ENCODE peak calls at places on chromosomes 11 and 22, in ten cellular contexts. Q is endodermal cell, D is suprapubic skin, L is body of pancreas, U is H9, V is tibial artery, M is tibial nerve, S is HAP-1, I is right lobe of liver, T is left ventricle myocardium inferior. Z is an unnamed sample. For H3K4me1, the result is how much of the 10 kb centered on the place peaks cover.

GRCh38 chr11:134101292-134101691 is 32.4 kb downstream of the JAM3 start:
- DNase-seq in Q (no peak), S (no peak), V (no peak), T (no peak), D (no peak), U (no peak), L (no peak), M (no peak), I (no peak), Z (no peak)

GRCh38 chr11:64856382-64857227 is 12.2 kb upstream of the CDC42BPG start:
- DNase-seq in D (no peak), M (no peak), Q (no peak), I (peak), T (no peak), L (no peak), V (peak), S (no peak), U (no peak), Z (no peak)

GRCh38 chr22:42905217-42905616 is 48.1 kb upstream of the ARFGAP3 start:
- DNase-seq in Q (no peak), I (peak), S (no peak), U (no peak), V (no peak), L (peak), D (no peak), T (peak), M (no peak), Z (no peak)

GRCh38 chr22:30304495-30305244 is 15.4 kb upstream of the CASTOR1 start:
- DNase-seq in D (no peak), Q (no peak), S (no peak), L (peak), T (no peak), M (no peak), I (no peak), V (no peak), U (no peak), Z (no peak)

GRCh38 chr11:117191680-117192400 is 7.3 kb upstream of the TAGLN start:
- DNase-seq in M (no peak), L (no peak), T (no peak), U (no peak), D (no peak), V (peak), S (no peak), Q (peak), I (no peak), Z (no peak)

GRCh38 chr22:23537421-23537820 is 42.7 kb downstream of the IGLL1 start:
- DNase-seq in I (no peak), Q (peak), M (no peak), D (peak), S (no peak), L (no peak), T (no peak), U (peak), V (no peak), Z (no peak)

GRCh38 chr11:6251120-6251733 is 8.4 kb upstream of the CCKBR start:
- DNase-seq in L (peak), V (peak), U (peak), T (peak), S (peak), D (no peak), I (peak), Q (peak), M (peak), Z (peak)

GRCh38 chr11:73326929-73327811 is 19.1 kb downstream of the ARHGEF17 start:
- DNase-seq in T (no peak), D (no peak), U (no peak), L (peak), Q (no peak), S (no peak), M (no peak), V (no peak), I (no peak), Z (no peak)

GRCh38 chr11:134328433-134328832 is 3.4 kb upstream of the GLB1L2 start:
- DNase-seq in U (no peak), S (no peak), T (no peak), V (no peak), M (no peak), Q (no peak), I (no peak), D (no peak), L (no peak), Z (no peak)

GRCh38 chr11:33949201-33949913 is 57.5 kb upstream of the LMO2 start:
- DNase-seq in S (no peak), T (no peak), L (no peak), U (no peak), M (no peak), Q (no peak), I (no peak), D (no peak), V (no peak), Z (no peak)

GRCh38 chr11:13940611-13941256 is 21.8 kb upstream of the SPON1 start:
- DNase-seq in T (no peak), U (no peak), Q (no peak), D (no peak), I (no peak), L (no peak), V (no peak), S (no peak), M (no peak), Z (no peak)

GRCh38 chr11:63478896-63479295 is 12.1 kb downstream of the PLAAT5 start:
- DNase-seq in U (peak), T (no peak), V (peak), I (no peak), M (no peak), Q (peak), D (no peak), S (peak), L (peak), Z (no peak)

GRCh38 chr22:30830907-30831306 is 136.2 kb downstream of the OSBP2 start:
- DNase-seq in U (no peak), L (peak), M (no peak), I (no peak), T (no peak), S (no peak), Q (peak), D (peak), V (no peak), Z (no peak)

GRCh38 chr11:61567286-61568061 is 13.4 kb downstream of the SYT7 start:
- DNase-seq in M (peak), U (peak), D (peak), I (peak), S (peak), V (peak), T (peak), L (peak), Q (peak), Z (peak)

GRCh38 chr11:118914178-118914918 is 11.4 kb downstream of the BCL9L start:
- DNase-seq in D (no peak), S (no peak), T (peak), U (peak), M (no peak), I (peak), V (no peak), L (peak), Q (peak), Z (no peak)

GRCh38 chr11:57977709-57978108 is 46.0 kb upstream of the OR9Q1 start:
- DNase-seq in U (no peak), V (no peak), D (no peak), M (no peak), L (peak), T (no peak), S (no peak), I (no peak), Q (peak), Z (no peak)

GRCh38 chr22:28034760-28035401 is 115.8 kb upstream of the PITPNB start:
- DNase-seq in L (peak), T (peak), U (no peak), V (peak), I (peak), S (no peak), D (peak), Q (peak), M (peak), Z (no peak)

GRCh38 chr11:110065189-110065588 is 28.0 kb upstream of the ZC3H12C start:
- DNase-seq in Q (no peak), T (no peak), M (no peak), I (no peak), U (no peak), L (no peak), D (no peak), S (no peak), V (no peak), Z (no peak)

GRCh38 chr11:46529086-46529905 is 64.5 kb downstream of the AMBRA1 start:
- DNase-seq in I (peak), S (no peak), M (peak), Q (peak), T (peak), V (peak), U (peak), L (peak), D (peak), Z (peak)

GRCh38 chr11:9046376-9046775 is 42.6 kb upstream of the NRIP3 start:
- DNase-seq in V (no peak), M (no peak), U (no peak), T (no peak), I (no peak), Q (no peak), D (no peak), S (no peak), L (no peak), Z (no peak)

DNA sequence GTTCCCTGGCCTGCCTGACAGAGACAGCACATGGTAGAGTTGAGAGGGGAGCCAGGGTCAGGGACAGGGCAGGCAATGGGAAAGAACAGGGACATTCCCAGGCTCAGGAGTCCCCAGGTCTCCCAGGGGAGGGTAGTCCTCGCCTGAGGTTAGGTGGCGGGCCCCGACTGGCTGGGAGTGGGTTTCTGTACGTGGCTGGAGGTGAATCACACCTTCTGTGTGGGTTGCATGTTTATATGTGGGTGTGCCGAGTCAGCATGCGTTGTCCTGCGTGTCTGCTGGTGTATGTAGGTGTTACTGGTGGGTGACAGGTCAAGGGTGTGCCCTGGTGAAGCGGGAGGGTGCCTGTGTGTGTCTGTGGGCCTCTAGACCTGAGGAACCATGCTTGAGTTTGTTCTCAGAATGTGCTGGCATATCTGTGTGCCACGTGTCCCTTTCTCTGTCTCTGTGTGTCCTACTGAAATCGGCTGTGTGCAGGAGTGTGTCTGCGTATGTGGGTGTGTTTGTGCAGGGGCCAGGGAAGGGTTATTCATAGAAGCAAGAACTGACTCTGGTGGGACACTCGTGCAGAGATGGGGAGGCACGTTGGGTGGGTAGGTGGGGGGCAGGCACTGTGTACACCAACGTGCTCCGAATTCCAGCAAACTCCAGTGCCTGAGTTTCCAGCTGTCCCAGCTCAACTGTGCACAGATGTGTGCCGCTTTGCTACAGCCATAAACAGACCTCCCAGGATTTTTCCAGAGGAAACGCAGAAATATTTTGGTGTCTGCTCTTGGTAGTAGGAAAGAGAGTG is 23.8 kb upstream of the OAF start:
- DNase-seq in V (no peak), I (peak), D (peak), Q (peak), U (peak), T (no peak), L (peak), S (no peak), M (no peak), Z (no peak)
- H3K4me1 ChIP-seq in V (under half), I (under half), D (half or more), Q (under half), U (under half), T (under half), L (half or more), S (under half), M (under half), Z (under half)

GRCh38 chr11:111836766-111837165 is 34.6 kb downstream of the ALG9 start:
- DNase-seq in M (no peak), V (no peak), T (no peak), D (no peak), Q (no peak), U (no peak), S (no peak), L (no peak), I (no peak), Z (no peak)

GRCh38 chr11:111837366-111837891 is 34.0 kb downstream of the ALG9 start:
- DNase-seq in I (no peak), U (no peak), M (no peak), S (no peak), L (no peak), D (no peak), V (no peak), T (no peak), Q (no peak), Z (no peak)

GRCh38 chr11:111840143-111840542 is 31.2 kb downstream of the ALG9 start:
- DNase-seq in I (no peak), D (no peak), T (no peak), M (no peak), Q (peak), V (no peak), L (no peak), U (no peak), S (no peak), Z (no peak)

GRCh38 chr11:111836162-111836561 is 35.2 kb downstream of the ALG9 start:
- DNase-seq in Q (no peak), U (no peak), T (no peak), D (no peak), M (no peak), I (no peak), V (no peak), L (no peak), S (no peak), Z (no peak)

GRCh38 chr11:111838054-111838453 is 33.3 kb downstream of the ALG9 start:
- DNase-seq in T (no peak), M (no peak), V (no peak), Q (no peak), U (no peak), S (no peak), D (no peak), L (no peak), I (no peak), Z (no peak)
- H3K4me1 ChIP-seq in T (under half), M (under half), V (under half), Q (under half), U (under half), S (under half), D (under half), L (under half), I (under half), Z (under half)

GRCh38 chr11:77424639-77425038 is 49.3 kb downstream of the PAK1 start:
- DNase-seq in V (no peak), D (no peak), T (no peak), L (no peak), M (no peak), I (no peak), U (no peak), Q (no peak), S (no peak), Z (no peak)
- H3K4me1 ChIP-seq in V (under half), D (under half), T (under half), L (under half), M (under half), I (under half), U (under half), Q (under half), S (under half), Z (under half)

DNA sequence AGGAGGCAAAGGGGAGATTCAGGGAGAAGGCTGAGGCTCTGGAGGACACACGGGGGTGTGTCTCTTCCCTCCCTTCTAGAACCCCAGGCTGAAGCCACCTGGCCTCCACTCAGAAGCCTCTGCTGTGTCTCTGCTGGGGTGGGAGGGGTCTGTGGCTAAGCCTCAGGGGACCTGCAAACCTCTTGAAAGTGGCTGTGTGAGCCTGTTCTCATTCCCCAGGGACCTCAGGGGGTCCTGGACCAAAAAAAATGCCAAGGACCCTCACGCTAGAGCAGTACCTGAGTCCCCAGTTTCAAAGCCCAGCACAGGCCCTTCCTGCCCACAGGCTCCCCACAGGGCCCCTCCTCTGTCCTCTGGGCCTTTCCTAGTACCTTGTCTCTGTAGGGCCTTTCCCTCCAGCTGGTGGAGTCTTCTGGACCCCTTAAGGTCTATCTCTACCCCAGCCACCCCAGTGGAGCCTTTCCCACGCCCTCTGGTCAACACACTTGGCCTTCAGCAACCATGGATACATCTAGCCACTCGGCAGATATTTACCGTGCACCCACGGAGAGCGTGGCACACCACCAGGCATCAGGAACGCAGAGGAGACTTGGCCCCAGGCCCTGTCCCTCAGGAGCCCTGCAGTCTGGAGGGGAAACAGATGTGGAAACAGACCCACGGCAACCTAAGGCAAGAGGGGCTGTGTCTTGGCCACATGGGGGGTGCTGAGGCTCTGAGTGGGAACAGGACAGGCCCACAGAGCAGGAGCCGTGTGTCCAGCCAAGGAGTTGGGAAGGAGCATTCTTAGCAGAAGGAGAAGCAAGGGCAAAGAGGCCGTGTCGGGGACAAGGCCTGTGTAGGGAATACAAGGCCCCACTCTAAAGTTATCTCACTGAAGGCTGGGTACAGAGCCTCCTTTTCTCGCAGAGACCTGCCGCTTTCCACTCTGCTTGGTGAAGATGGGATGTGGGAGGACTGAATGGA is 18.5 kb downstream of the PLA2G6 start:
- DNase-seq in D (no peak), S (no peak), U (no peak), M (no peak), I (no peak), V (no peak), Q (no peak), T (no peak), L (no peak), Z (no peak)
- H3K4me1 ChIP-seq in D (under half), S (under half), U (under half), M (under half), I (under half), V (under half), Q (under half), T (under half), L (under half), Z (under half)

GRCh38 chr22:20938272-20938671 is 21.1 kb downstream of the CRKL start:
- DNase-seq in S (no peak), T (no peak), I (no peak), V (no peak), D (no peak), L (no peak), M (no peak), U (no peak), Q (no peak), Z (no peak)
- H3K4me1 ChIP-seq in S (under half), T (half or more), I (under half), V (half or more), D (half or more), L (half or more), M (under half), U (under half), Q (under half), Z (under half)

GRCh38 chr11:12756101-12756500 is 81.9 kb downstream of the TEAD1 start:
- DNase-seq in T (no peak), U (no peak), L (no peak), M (no peak), V (no peak), S (no peak), Q (no peak), I (no peak), D (no peak), Z (no peak)
- H3K4me1 ChIP-seq in T (half or more), U (under half), L (under half), M (under half), V (under half), S (under half), Q (under half), I (under half), D (under half), Z (under half)

GRCh38 chr22:39448205-39449054 is 8.4 kb upstream of the MGAT3 start:
- DNase-seq in M (no peak), L (no peak), Q (peak), D (no peak), V (no peak), S (no peak), T (no peak), U (no peak), I (no peak), Z (no peak)
- H3K4me1 ChIP-seq in M (under half), L (under half), Q (under half), D (under half), V (under half), S (under half), T (under half), U (under half), I (under half), Z (under half)

Z was measured in iPS DF 6.9.